ENCODE peak calls at places on chromosomes 3 and 15, in eight cellular contexts. R is bronchial epithelial cell; E is glutamatergic neuron; V is fibroblast of mammary gland; L is foreskin fibroblast; J is PC-9; Y is HL-60; K is CD8-positive, alpha-beta T cell. S is an unnamed sample.

GRCh38 chr3:152357587-152357986 is 88.9 kb downstream of the MBNL1 start:
- DNase-seq in R (no peak), E (no peak), V (no peak), L (no peak), J (no peak), Y (no peak), K (no peak), S (no peak)

GRCh38 chr3:157816296-157816695 is 289.9 kb downstream of the SHOX2 start:
- DNase-seq in R (no peak), E (no peak), V (no peak), L (no peak), J (no peak), Y (no peak), K (no peak), S (no peak)

GRCh38 chr15:25727116-25727515 is 136.0 kb downstream of the ATP10A start:
- DNase-seq in R (no peak), E (no peak), V (no peak), L (no peak), J (no peak), Y (no peak), K (no peak), S (no peak)

GRCh38 chr3:191889781-191890180 is 428.8 kb downstream of the PYDC2 start:
- DNase-seq in R (no peak), E (no peak), V (no peak), L (no peak), J (peak), Y (no peak), K (no peak), S (no peak)

GRCh38 chr15:40333922-40334492 is 6.7 kb downstream of the CCDC9B start:
- DNase-seq in R (peak), E (no peak), V (peak), L (peak), J (no peak), Y (peak), K (peak), S (peak)

GRCh38 chr3:140206196-140207040 is 271.4 kb downstream of the CLSTN2 start:
- DNase-seq in R (peak), E (no peak), V (peak), L (peak), J (no peak), Y (no peak), K (no peak), S (no peak)

GRCh38 chr3:33803894-33804526 is 5.6 kb downstream of the PDCD6IP start:
- DNase-seq in R (no peak), E (no peak), V (no peak), L (no peak), J (no peak), Y (no peak), K (no peak), S (no peak)

GRCh38 chr15:67322481-67322880 is 67.9 kb downstream of the IQCH start:
- DNase-seq in R (no peak), E (no peak), V (peak), L (peak), J (no peak), Y (no peak), K (no peak), S (no peak)

GRCh38 chr3:54120657-54121403 is 1.5 kb upstream of the CACNA2D3 start:
- DNase-seq in R (no peak), E (peak), V (no peak), L (peak), J (no peak), Y (no peak), K (no peak), S (no peak)

GRCh38 chr15:65355173-65355982 is 22.4 kb downstream of the IGDCC3 start:
- DNase-seq in R (no peak), E (peak), V (no peak), L (peak), J (no peak), Y (no peak), K (no peak), S (no peak)

GRCh38 chr3:32246079-32246675 is 7.7 kb downstream of the CMTM8 start:
- DNase-seq in R (peak), E (no peak), V (no peak), L (no peak), J (peak), Y (no peak), K (no peak), S (no peak)

GRCh38 chr15:65329991-65330735 is 25.7 kb downstream of the RNU5B-1 start:
- DNase-seq in R (no peak), E (no peak), V (no peak), L (no peak), J (no peak), Y (no peak), K (no peak), S (peak)

GRCh38 chr15:29141908-29142747 is 127.5 kb downstream of the NSMCE3 start:
- DNase-seq in R (peak), E (peak), V (no peak), L (no peak), J (no peak), Y (no peak), K (no peak), S (no peak)

GRCh38 chr3:24067483-24067882 is 122.4 kb downstream of the NR1D2 start:
- DNase-seq in R (peak), E (no peak), V (peak), L (peak), J (no peak), Y (no peak), K (no peak), S (no peak)

GRCh38 chr15:50911001-50911400 is 2.5 kb downstream of the AP4E1 start:
- DNase-seq in R (no peak), E (no peak), V (no peak), L (peak), J (no peak), Y (no peak), K (no peak), S (no peak)

GRCh38 chr15:62068071-62068786 is 1.5 kb downstream of the C2CD4A start:
- DNase-seq in R (no peak), E (peak), V (peak), L (peak), J (peak), Y (no peak), K (peak), S (peak)

GRCh38 chr3:104564045-104564643 is 802.6 kb upstream of the ALCAM start:
- DNase-seq in R (peak), E (peak), V (peak), L (peak), J (peak), Y (peak), K (peak), S (no peak)
- TF ChIP-seq CTCF in R (peak), E (peak), V (peak), L (peak), J (peak), Y (peak), K (peak), S (peak)

GRCh38 chr3:171461087-171461917 is 1.1 kb upstream of the TNIK start:
- DNase-seq in R (peak), E (no peak), V (no peak), L (peak), J (peak), Y (no peak), K (peak), S (no peak)
- TF ChIP-seq CTCF in R (no peak), E (no peak), V (no peak), L (no peak), J (no peak), Y (no peak), K (no peak), S (no peak)

DNA sequence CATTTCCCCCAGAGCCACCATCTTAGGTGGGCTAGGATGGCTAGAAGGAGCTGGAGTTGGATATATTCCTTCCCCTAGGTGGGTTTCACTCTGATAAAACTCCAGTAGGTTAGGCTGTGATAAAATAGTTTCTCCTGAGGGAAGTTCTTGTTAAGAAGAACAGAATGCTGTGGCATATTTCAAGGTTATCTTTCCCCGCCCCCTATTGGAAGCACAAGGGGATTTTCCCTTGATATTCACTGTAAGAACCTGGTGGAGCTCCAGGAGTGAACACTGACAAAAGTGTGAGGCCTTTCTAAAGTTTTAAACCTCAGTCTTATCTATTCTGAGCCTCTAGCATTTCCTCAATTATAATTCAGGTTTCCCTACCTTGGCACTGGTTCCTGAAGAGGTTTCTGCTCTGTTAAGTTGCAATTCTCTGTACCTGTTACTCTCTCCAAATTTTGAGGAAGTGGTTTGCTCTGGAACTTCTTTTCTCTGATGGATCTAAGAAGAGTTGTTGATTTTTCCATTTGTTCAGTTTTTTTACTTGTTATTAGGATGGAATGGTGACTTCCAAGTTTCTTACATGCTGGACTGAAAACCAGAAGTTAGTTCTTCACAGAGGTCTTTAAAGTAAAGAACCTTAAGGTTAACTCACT is 113.5 kb downstream of the GMPS start:
- DNase-seq in R (no peak), E (no peak), V (no peak), L (no peak), J (no peak), Y (no peak), K (no peak), S (no peak)
- TF ChIP-seq CTCF in R (no peak), E (no peak), V (no peak), L (peak), J (no peak), Y (no peak), K (no peak), S (no peak)

DNA sequence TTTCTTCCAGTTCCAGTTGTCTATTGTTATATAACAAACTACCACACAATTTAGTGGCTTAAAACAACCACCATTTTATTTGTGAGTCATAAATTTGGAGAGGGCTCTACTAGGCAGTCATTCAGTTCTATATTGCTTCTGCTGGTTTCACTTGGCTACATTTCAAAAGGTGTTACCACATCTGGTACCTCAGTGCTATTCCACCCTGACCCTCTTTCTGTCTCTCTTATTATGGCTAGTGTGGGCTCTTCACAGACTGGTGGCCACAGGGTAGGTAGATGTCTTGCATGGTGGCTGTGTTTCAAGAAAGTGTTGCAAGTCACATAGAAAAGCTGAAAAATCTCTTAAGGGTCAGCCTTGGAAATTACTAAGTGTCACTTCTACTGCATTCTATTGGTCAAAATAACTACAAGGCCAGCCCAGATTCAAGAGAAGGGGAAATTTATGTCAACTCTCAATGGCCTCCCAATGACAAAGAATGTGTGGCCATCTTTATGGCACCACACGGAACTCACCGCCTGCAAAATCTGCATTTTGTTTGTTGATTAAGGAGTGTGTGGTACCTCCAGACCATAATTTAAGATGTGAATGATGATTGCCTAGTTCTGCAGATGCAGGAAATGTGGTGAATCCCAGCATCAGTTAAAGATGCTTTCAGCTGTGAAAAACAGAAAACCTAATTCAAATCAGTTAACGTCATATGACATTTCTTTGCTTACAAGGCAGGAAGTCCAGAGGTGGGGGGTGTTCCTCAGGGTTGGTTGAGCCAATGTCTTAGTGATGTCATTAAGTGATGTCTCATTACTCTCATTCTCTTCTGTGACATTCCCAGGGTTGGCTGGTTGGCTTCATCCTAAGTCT is 105.8 kb upstream of the RASGRP1 start:
- DNase-seq in R (no peak), E (no peak), V (no peak), L (no peak), J (no peak), Y (no peak), K (peak), S (no peak)
- TF ChIP-seq CTCF in R (no peak), E (no peak), V (no peak), L (no peak), J (no peak), Y (no peak), K (no peak), S (no peak)

GRCh38 chr15:35748105-35748504 is 202.1 kb upstream of the DPH6 start:
- DNase-seq in R (no peak), E (no peak), V (no peak), L (no peak), J (no peak), Y (no peak), K (no peak), S (no peak)
- TF ChIP-seq CTCF in R (no peak), E (no peak), V (no peak), L (no peak), J (no peak), Y (no peak), K (no peak), S (no peak)

DNA sequence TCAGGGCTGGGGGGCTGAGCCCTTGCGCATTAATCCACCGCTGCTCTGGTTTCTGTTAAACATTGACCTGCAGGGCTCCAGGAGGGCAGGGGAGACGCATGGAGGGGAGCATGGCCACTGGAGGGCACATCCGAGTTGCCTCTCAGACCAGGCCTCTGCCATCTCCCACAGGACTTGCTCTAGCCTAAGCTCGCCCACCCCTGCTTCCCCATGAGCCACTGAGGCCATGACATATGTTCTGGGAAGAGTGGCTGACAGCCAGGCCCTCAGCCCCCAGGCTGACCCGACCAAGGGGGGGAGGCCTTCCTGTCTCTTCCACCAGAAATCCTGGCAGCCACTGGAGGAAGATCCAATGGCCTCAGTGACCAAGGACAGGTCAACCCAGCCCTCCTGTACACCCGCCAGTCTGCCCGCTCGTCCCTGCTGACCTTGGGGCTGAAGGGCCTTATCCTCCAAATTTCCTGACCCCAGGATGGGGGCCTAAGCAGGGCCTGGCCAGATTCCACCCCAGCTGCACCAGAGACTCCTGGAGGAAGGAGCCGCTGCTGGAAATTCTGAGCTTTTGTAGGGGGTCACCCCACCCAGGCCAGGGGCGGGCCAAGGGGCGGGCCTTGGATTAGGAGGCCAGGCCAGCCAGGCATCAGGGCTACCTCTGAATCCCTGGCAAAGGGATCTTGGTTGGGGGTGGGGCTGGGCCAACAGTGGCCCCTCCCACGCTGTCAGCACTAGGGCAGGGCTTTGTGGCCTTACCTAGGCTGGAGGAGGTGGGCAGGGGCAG is at the start of gene HYAL1:
- DNase-seq in R (peak), E (no peak), V (peak), L (no peak), J (no peak), Y (no peak), K (no peak), S (no peak)
- TF ChIP-seq CTCF in R (peak), E (no peak), V (peak), L (no peak), J (no peak), Y (peak), K (no peak), S (no peak)

GRCh38 chr3:51605938-51606337 is 65.1 kb upstream of the TEX264 start:
- DNase-seq in R (no peak), E (no peak), V (no peak), L (no peak), J (no peak), Y (no peak), K (no peak), S (no peak)
- TF ChIP-seq CTCF in R (no peak), E (no peak), V (no peak), L (no peak), J (no peak), Y (no peak), K (no peak), S (no peak)

GRCh38 chr3:36409862-36410261 is 29.6 kb downstream of the STAC start:
- DNase-seq in R (no peak), E (no peak), V (no peak), L (no peak), J (no peak), Y (no peak), K (no peak), S (no peak)

GRCh38 chr3:36403661-36404060 is 23.4 kb downstream of the STAC start:
- DNase-seq in R (peak), E (no peak), V (peak), L (peak), J (no peak), Y (no peak), K (no peak), S (no peak)

GRCh38 chr3:36405193-36405592 is 24.9 kb downstream of the STAC start:
- DNase-seq in R (peak), E (no peak), V (no peak), L (peak), J (no peak), Y (no peak), K (no peak), S (no peak)

DNA sequence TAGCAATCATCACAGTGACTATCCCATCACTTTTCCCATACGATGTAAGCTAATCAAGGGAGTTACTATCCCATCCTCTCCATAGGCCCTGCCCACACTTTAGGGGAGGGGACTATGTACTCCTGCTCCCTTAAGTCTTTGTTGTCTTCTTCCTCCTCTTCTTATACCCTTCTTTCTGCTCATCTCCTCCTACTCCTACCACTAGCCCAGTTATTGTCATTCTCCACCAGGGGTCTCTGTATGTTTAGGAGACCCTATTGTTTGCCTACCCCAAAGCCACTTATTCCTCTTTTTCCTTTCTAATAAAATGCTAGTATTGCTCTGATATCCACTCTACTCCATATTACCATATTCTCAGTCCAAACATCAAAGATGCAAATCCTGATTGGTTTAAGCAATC is 27.8 kb downstream of the STAC start:
- DNase-seq in R (no peak), E (no peak), V (peak), L (peak), J (no peak), Y (no peak), K (no peak), S (no peak)
- TF ChIP-seq CTCF in R (no peak), E (no peak), V (peak), L (no peak), J (peak), Y (no peak), K (no peak), S (peak)

DNA sequence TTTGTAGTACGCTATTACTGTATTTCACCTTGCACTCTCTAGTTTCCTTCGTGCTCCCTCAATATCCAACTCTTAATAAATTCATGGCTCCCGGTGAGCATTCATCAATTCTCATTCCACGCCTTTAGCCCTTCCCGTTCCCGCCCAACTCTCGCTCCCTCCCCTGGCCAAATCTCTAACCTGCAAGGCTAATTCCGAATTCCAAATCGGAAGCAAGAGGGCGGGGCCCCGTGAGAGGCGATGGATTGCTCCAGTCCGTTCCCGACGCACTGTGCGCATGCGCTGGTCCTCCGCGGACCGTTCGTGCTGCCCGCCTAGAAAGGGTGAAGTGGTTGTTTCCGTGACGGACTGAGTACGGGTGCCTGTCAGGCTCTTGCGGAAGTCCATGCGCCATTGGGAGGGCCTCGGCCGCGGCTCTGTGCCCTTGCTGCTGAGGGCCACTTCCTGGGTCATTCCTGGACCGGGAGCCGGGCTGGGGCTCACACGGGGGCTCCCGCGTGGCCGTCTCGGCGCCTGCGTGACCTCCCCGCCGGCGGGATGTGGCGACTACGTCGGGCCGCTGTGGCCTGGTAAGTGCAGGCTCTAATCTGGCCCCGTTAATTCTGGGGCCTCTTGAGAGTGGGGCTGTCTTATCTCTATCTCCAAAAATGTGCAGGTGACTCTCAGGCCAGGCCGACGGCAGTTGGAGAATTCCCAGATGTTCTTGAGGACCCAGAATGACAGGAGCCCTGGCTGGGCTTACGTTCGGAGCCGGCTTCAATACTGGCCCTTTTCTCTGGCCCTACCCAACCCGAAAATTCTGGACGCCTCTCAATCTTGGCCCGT is at the start of gene OPA1:
- DNase-seq in R (peak), E (peak), V (peak), L (peak), J (peak), Y (peak), K (peak), S (peak)
- TF ChIP-seq CTCF in R (peak), E (no peak), V (peak), L (peak), J (no peak), Y (no peak), K (no peak), S (no peak)

S was measured in CD14-positive monocyte.